ENCODE peak calls at places on chromosomes 11 and 22, in five cellular contexts. E is dermis microvascular lymphatic vessel endothelial cell; J is activated naive CD4-positive, alpha-beta T cell treated with anti-CD3 and anti-CD28 coated beads, Interleukin-2, amount 50 U/mL, for 16 hours; N is B cell; R is GM03348. V is an unnamed sample.

GRCh38 chr11:131724436-131724995 is 354.1 kb downstream of the NTM start:
- DNase-seq in E (no peak), J (no peak), N (no peak), R (no peak), V (no peak)

GRCh38 chr11:65381721-65382035 is 768 bp downstream of the SLC25A45 start:
- DNase-seq in E (no peak), J (no peak), N (no peak), R (peak; percentile 50), V (no peak)

GRCh38 chr11:25961539-25961938 is 370.4 kb upstream of the ANO3 start:
- DNase-seq in E (no peak), J (no peak), N (no peak), R (no peak), V (no peak)

GRCh38 chr22:45180280-45180679 is 16.6 kb downstream of the NUP50 start:
- DNase-seq in E (no peak), J (no peak), N (no peak), R (no peak), V (no peak)

GRCh38 chr11:6992026-6992425 is 28.1 kb downstream of the ZNF214 start:
- DNase-seq in E (no peak), J (no peak), N (no peak), R (peak; percentile 38), V (no peak)

GRCh38 chr11:69702769-69703510 is 882 bp downstream of the FGF19 start:
- DNase-seq in E (no peak), J (no peak), N (peak; percentile 50), R (peak; percentile 7), V (no peak)

GRCh38 chr11:117814766-117815261 is 9.7 kb downstream of the FXYD2 start:
- DNase-seq in E (peak; percentile 19), J (peak; percentile 65), N (peak; percentile 55), R (no peak), V (peak; percentile 41)

GRCh38 chr11:40686765-40687164 is 772.7 kb downstream of the LRRC4C start:
- DNase-seq in E (no peak), J (no peak), N (no peak), R (no peak), V (no peak)

GRCh38 chr22:44026630-44027511 is 2.8 kb downstream of the PARVB start:
- DNase-seq in E (peak; percentile 92), J (no peak), N (peak; percentile 90), R (peak; percentile 89), V (peak; percentile 91)

GRCh38 chr22:26445577-26446275 is 16.7 kb downstream of the ASPHD2 start:
- DNase-seq in E (no peak), J (no peak), N (no peak), R (no peak), V (no peak)

GRCh38 chr11:6498121-6498520 is 1.0 kb downstream of the DNHD1 start:
- DNase-seq in E (no peak), J (no peak), N (no peak), R (peak; percentile 81), V (no peak)

GRCh38 chr22:49668402-49668801 is 159.3 kb downstream of the BRD1 start:
- DNase-seq in E (no peak), J (no peak), N (no peak), R (no peak), V (no peak)

GRCh38 chr11:71201936-71202597 is 50.3 kb downstream of the SHANK2 start:
- DNase-seq in E (no peak), J (no peak), N (no peak), R (no peak), V (no peak)

GRCh38 chr22:19919701-19920363 is 21.7 kb upstream of the COMT start:
- DNase-seq in E (no peak), J (no peak), N (no peak), R (no peak), V (no peak)

GRCh38 chr11:129265125-129265788 is 73.1 kb upstream of the ARHGAP32 start:
- DNase-seq in E (no peak), J (no peak), N (no peak), R (no peak), V (no peak)

GRCh38 chr22:41805639-41806038 is 5.2 kb downstream of the CCDC134 start:
- DNase-seq in E (no peak), J (no peak), N (no peak), R (no peak), V (no peak)

GRCh38 chr22:39028281-39028680 is 7.4 kb downstream of the APOBEC3D start:
- DNase-seq in E (no peak), J (no peak), N (no peak), R (no peak), V (no peak)

GRCh38 chr22:22408731-22409696 is 99.5 kb downstream of the ZNF280B start:
- DNase-seq in E (peak; percentile 41), J (no peak), N (peak; percentile 22), R (peak; percentile 57), V (peak; percentile 44)

GRCh38 chr11:35112056-35112845 is 26.7 kb upstream of the CD44 start:
- DNase-seq in E (no peak), J (no peak), N (no peak), R (no peak), V (no peak)

GRCh38 chr22:49137216-49137840 is 690.3 kb downstream of the BRD1 start:
- DNase-seq in E (no peak), J (no peak), N (no peak), R (no peak), V (no peak)

GRCh38 chr22:44214764-44215163 is 34.0 kb downstream of the PARVG start:
- DNase-seq in E (no peak), J (no peak), N (no peak), R (no peak), V (no peak)

GRCh38 chr11:3710485-3711259 is 39.5 kb upstream of the CHRNA10 start:
- DNase-seq in E (no peak), J (no peak), N (no peak), R (peak; percentile 12), V (no peak)

GRCh38 chr11:29310016-29310415 is 706.8 kb downstream of the KCNA4 start:
- DNase-seq in E (peak; percentile 29), J (no peak), N (no peak), R (peak; percentile 30), V (peak; percentile 77)

GRCh38 chr11:71451596-71452353 is 1.2 kb upstream of the NADSYN1 start:
- DNase-seq in E (no peak), J (no peak), N (no peak), R (no peak), V (no peak)

GRCh38 chr11:44574620-44575287 is 9.3 kb downstream of the CD82 start:
- DNase-seq in E (peak; percentile 19), J (no peak), N (peak; percentile 14), R (peak; percentile 90), V (peak; percentile 83)

GRCh38 chr22:42786606-42787356 is 66.1 kb upstream of the A4GALT start:
- DNase-seq in E (no peak), J (no peak), N (no peak), R (no peak), V (no peak)